ENCODE peak calls at places on chromosomes 1 and 21, in five cellular contexts. Z is AG10803, G is glomerular endothelial cell, P is astrocyte of the hippocampus, O is BJ. R is an unnamed sample.

GRCh38 chr1:172359531-172359991 is 60.9 kb upstream of the C1orf105 start:
- DNase-seq in Z (peak), G (no peak), P (peak), O (peak), R (peak)

GRCh38 chr21:29684106-29684505 is 255.7 kb downstream of the GRIK1 start:
- DNase-seq in Z (no peak), G (no peak), P (no peak), O (no peak), R (no peak)

GRCh38 chr1:160129046-160129445 is 13.5 kb downstream of the ATP1A2 start:
- DNase-seq in Z (peak), G (no peak), P (peak), O (no peak), R (no peak)

GRCh38 chr1:101653482-101653946 is 343.2 kb downstream of the OLFM3 start:
- DNase-seq in Z (no peak), G (no peak), P (peak), O (no peak), R (peak)

GRCh38 chr1:160844447-160845232 is 18.0 kb downstream of the CD244 start:
- DNase-seq in Z (no peak), G (no peak), P (no peak), O (no peak), R (no peak)

GRCh38 chr1:30756545-30757195 is 904 bp downstream of the LAPTM5 start:
- DNase-seq in Z (peak), G (no peak), P (peak), O (peak), R (peak)

GRCh38 chr1:11053758-11054137 is 6.1 kb downstream of the SRM start:
- DNase-seq in Z (no peak), G (no peak), P (peak), O (no peak), R (no peak)

GRCh38 chr1:233394860-233395717 is 67.6 kb downstream of the MAP3K21 start:
- DNase-seq in Z (peak), G (peak), P (peak), O (peak), R (peak)

GRCh38 chr1:77057994-77058585 is 161.1 kb downstream of the PIGK start:
- DNase-seq in Z (no peak), G (no peak), P (no peak), O (no peak), R (no peak)

GRCh38 chr1:201945157-201945556 is 1.2 kb downstream of the LMOD1 start:
- DNase-seq in Z (no peak), G (no peak), P (peak), O (no peak), R (no peak)

GRCh38 chr1:10737268-10737624 is 59.2 kb downstream of the CASZ1 start:
- DNase-seq in Z (no peak), G (no peak), P (no peak), O (no peak), R (no peak)

GRCh38 chr1:19203440-19203839 is 6.6 kb downstream of the UBR4 start:
- DNase-seq in Z (peak), G (no peak), P (peak), O (no peak), R (no peak)

GRCh38 chr1:211468595-211468994 is 23.4 kb downstream of the RD3 start:
- DNase-seq in Z (peak), G (peak), P (no peak), O (no peak), R (no peak)

GRCh38 chr1:77282187-77282865 is 507 bp downstream of the AK5 start:
- DNase-seq in Z (peak), G (no peak), P (peak), O (no peak), R (no peak)

GRCh38 chr1:153619171-153619570 is 3.0 kb upstream of the S100A14 start:
- DNase-seq in Z (no peak), G (no peak), P (no peak), O (no peak), R (no peak)

GRCh38 chr1:92832537-92833160 is 809 bp downstream of the RPL5 start:
- DNase-seq in Z (peak), G (no peak), P (peak), O (no peak), R (no peak)

GRCh38 chr21:37367758-37368535 is 1.4 kb downstream of the DYRK1A start:
- DNase-seq in Z (peak), G (no peak), P (peak), O (no peak), R (peak)

GRCh38 chr1:27416387-27417111 is 24.1 kb downstream of the GPR3 start:
- DNase-seq in Z (peak), G (no peak), P (peak), O (no peak), R (peak)

GRCh38 chr1:20322825-20323612 is 32.3 kb downstream of the VWA5B1 start:
- DNase-seq in Z (no peak), G (no peak), P (peak), O (no peak), R (no peak)

GRCh38 chr1:43465694-43466152 is 12.0 kb upstream of the HYI start:
- DNase-seq in Z (no peak), G (no peak), P (no peak), O (no peak), R (no peak)

GRCh38 chr1:67889940-67890567 is 56.8 kb upstream of the GNG12 start:
- DNase-seq in Z (peak), G (peak), P (peak), O (peak), R (peak)

GRCh38 chr1:21673277-21673780 is 4.2 kb upstream of the RAP1GAP start:
- DNase-seq in Z (peak), G (no peak), P (peak), O (peak), R (no peak)

GRCh38 chr1:199291022-199291740 is 652.3 kb downstream of the PTPRC start:
- DNase-seq in Z (no peak), G (no peak), P (peak), O (no peak), R (no peak)

GRCh38 chr1:96999191-96999590 is 277.6 kb downstream of the PTBP2 start:
- DNase-seq in Z (no peak), G (no peak), P (no peak), O (no peak), R (no peak)

GRCh38 chr1:18926315-18927081 is 24.1 kb upstream of the ALDH4A1 start:
- DNase-seq in Z (peak), G (peak), P (peak), O (peak), R (peak)

GRCh38 chr1:197197430-197197997 is 51.0 kb upstream of the ASPM start:
- DNase-seq in Z (no peak), G (no peak), P (no peak), O (no peak), R (no peak)

GRCh38 chr1:19209439-19209989 is 552 bp downstream of the UBR4 start:
- DNase-seq in Z (peak), G (no peak), P (peak), O (no peak), R (peak)

GRCh38 chr1:247906504-247907047 is 11.2 kb downstream of the OR2W3 start:
- DNase-seq in Z (no peak), G (no peak), P (peak), O (peak), R (peak)

GRCh38 chr1:199574949-199575348 is 452.6 kb upstream of the NR5A2 start:
- DNase-seq in Z (no peak), G (no peak), P (no peak), O (no peak), R (peak)

GRCh38 chr1:18948048-18948912 is 8.2 kb downstream of the IFFO2 start:
- DNase-seq in Z (peak), G (no peak), P (peak), O (no peak), R (peak)

GRCh38 chr1:178916448-178917174 is 45.7 kb upstream of the ANGPTL1 start:
- DNase-seq in Z (no peak), G (no peak), P (peak), O (no peak), R (no peak)

GRCh38 chr1:7678491-7679158 is 92.5 kb upstream of the VAMP3 start:
- DNase-seq in Z (no peak), G (no peak), P (no peak), O (no peak), R (no peak)

R was measured in SW480.